ENCODE peak calls at places on chromosomes 7 and 10, in ten cellular contexts. One of them, this sample, is unnamed.

GRCh38 chr7:99489235-99489634 is 10.8 kb downstream of the ZNF394 start:
- DNase-seq in PC-3: no peak
- DNase-seq in SW 1271: no peak
- DNase-seq in stomach: no peak
- DNase-seq in NB4: peak
- DNase-seq in ovary: no peak
- DNase-seq in dermis blood vessel endothelial cell: no peak
- DNase-seq in mucosa of gallbladder: no peak
- DNase-seq in progenitor cell of endocrine pancreas: no peak
- DNase-seq in body of pancreas: no peak
- DNase-seq in this sample: no peak

GRCh38 chr10:24951201-24952145 is 933 bp downstream of the PRTFDC1 start:
- DNase-seq in mucosa of gallbladder: no peak
- DNase-seq in PC-3: no peak
- DNase-seq in NB4: no peak
- DNase-seq in ovary: peak
- DNase-seq in stomach: peak
- DNase-seq in SW 1271: peak
- DNase-seq in dermis blood vessel endothelial cell: peak
- DNase-seq in body of pancreas: peak
- DNase-seq in progenitor cell of endocrine pancreas: no peak
- DNase-seq in this sample: no peak

GRCh38 chr10:23330953-23331352 is 13.6 kb downstream of the C10orf67 start:
- DNase-seq in PC-3: no peak
- DNase-seq in progenitor cell of endocrine pancreas: no peak
- DNase-seq in dermis blood vessel endothelial cell: no peak
- DNase-seq in body of pancreas: no peak
- DNase-seq in NB4: no peak
- DNase-seq in stomach: no peak
- DNase-seq in mucosa of gallbladder: no peak
- DNase-seq in ovary: no peak
- DNase-seq in SW 1271: no peak
- DNase-seq in this sample: no peak

GRCh38 chr10:6920072-6921019 is 340.3 kb upstream of the PRKCQ start:
- DNase-seq in mucosa of gallbladder: peak
- DNase-seq in ovary: peak
- DNase-seq in stomach: peak
- DNase-seq in progenitor cell of endocrine pancreas: peak
- DNase-seq in SW 1271: peak
- DNase-seq in PC-3: peak
- DNase-seq in NB4: peak
- DNase-seq in body of pancreas: peak
- DNase-seq in dermis blood vessel endothelial cell: peak
- DNase-seq in this sample: peak

GRCh38 chr7:13948019-13948781 is 41.3 kb downstream of the ETV1 start:
- DNase-seq in mucosa of gallbladder: no peak
- DNase-seq in progenitor cell of endocrine pancreas: no peak
- DNase-seq in SW 1271: no peak
- DNase-seq in body of pancreas: no peak
- DNase-seq in PC-3: no peak
- DNase-seq in dermis blood vessel endothelial cell: no peak
- DNase-seq in NB4: no peak
- DNase-seq in ovary: no peak
- DNase-seq in stomach: no peak
- DNase-seq in this sample: no peak

GRCh38 chr10:132546567-132547420 is 9.2 kb downstream of the INPP5A start:
- DNase-seq in body of pancreas: peak
- DNase-seq in stomach: peak
- DNase-seq in mucosa of gallbladder: peak
- DNase-seq in PC-3: no peak
- DNase-seq in progenitor cell of endocrine pancreas: no peak
- DNase-seq in NB4: no peak
- DNase-seq in dermis blood vessel endothelial cell: peak
- DNase-seq in ovary: no peak
- DNase-seq in SW 1271: no peak
- DNase-seq in this sample: no peak

GRCh38 chr10:31145986-31146385 is 114.3 kb upstream of the ZNF438 start:
- DNase-seq in SW 1271: no peak
- DNase-seq in stomach: no peak
- DNase-seq in mucosa of gallbladder: no peak
- DNase-seq in PC-3: no peak
- DNase-seq in NB4: no peak
- DNase-seq in progenitor cell of endocrine pancreas: no peak
- DNase-seq in body of pancreas: no peak
- DNase-seq in ovary: no peak
- DNase-seq in dermis blood vessel endothelial cell: no peak
- DNase-seq in this sample: no peak

GRCh38 chr7:115749924-115750323 is 280.6 kb downstream of the TFEC start:
- DNase-seq in stomach: no peak
- DNase-seq in SW 1271: no peak
- DNase-seq in mucosa of gallbladder: no peak
- DNase-seq in NB4: no peak
- DNase-seq in PC-3: no peak
- DNase-seq in progenitor cell of endocrine pancreas: no peak
- DNase-seq in ovary: no peak
- DNase-seq in dermis blood vessel endothelial cell: no peak
- DNase-seq in body of pancreas: peak
- DNase-seq in this sample: no peak

GRCh38 chr7:92644406-92645113 is 54.4 kb upstream of the FAM133B start:
- DNase-seq in stomach: no peak
- DNase-seq in progenitor cell of endocrine pancreas: no peak
- DNase-seq in NB4: no peak
- DNase-seq in SW 1271: no peak
- DNase-seq in ovary: no peak
- DNase-seq in body of pancreas: no peak
- DNase-seq in PC-3: no peak
- DNase-seq in mucosa of gallbladder: no peak
- DNase-seq in dermis blood vessel endothelial cell: peak
- DNase-seq in this sample: no peak

GRCh38 chr10:35167342-35167741 is 40.7 kb downstream of the CREM start:
- DNase-seq in NB4: no peak
- DNase-seq in progenitor cell of endocrine pancreas: no peak
- DNase-seq in dermis blood vessel endothelial cell: no peak
- DNase-seq in stomach: no peak
- DNase-seq in SW 1271: no peak
- DNase-seq in ovary: no peak
- DNase-seq in mucosa of gallbladder: no peak
- DNase-seq in PC-3: no peak
- DNase-seq in body of pancreas: no peak
- DNase-seq in this sample: no peak

GRCh38 chr10:132744839-132745238 is 41.1 kb downstream of the NKX6-2 start:
- DNase-seq in PC-3: no peak
- DNase-seq in body of pancreas: no peak
- DNase-seq in NB4: no peak
- DNase-seq in stomach: no peak
- DNase-seq in dermis blood vessel endothelial cell: no peak
- DNase-seq in progenitor cell of endocrine pancreas: no peak
- DNase-seq in mucosa of gallbladder: no peak
- DNase-seq in ovary: no peak
- DNase-seq in SW 1271: no peak
- DNase-seq in this sample: no peak

GRCh38 chr7:3106353-3106752 is 62.7 kb upstream of the CARD11 start:
- DNase-seq in progenitor cell of endocrine pancreas: no peak
- DNase-seq in body of pancreas: peak
- DNase-seq in SW 1271: no peak
- DNase-seq in ovary: no peak
- DNase-seq in mucosa of gallbladder: no peak
- DNase-seq in PC-3: peak
- DNase-seq in NB4: no peak
- DNase-seq in stomach: peak
- DNase-seq in dermis blood vessel endothelial cell: no peak
- DNase-seq in this sample: no peak

GRCh38 chr7:154794147-154794780 is 208.7 kb downstream of the PAXIP1 start:
- DNase-seq in PC-3: peak
- DNase-seq in progenitor cell of endocrine pancreas: peak
- DNase-seq in ovary: no peak
- DNase-seq in SW 1271: no peak
- DNase-seq in dermis blood vessel endothelial cell: no peak
- DNase-seq in body of pancreas: peak
- DNase-seq in mucosa of gallbladder: peak
- DNase-seq in NB4: no peak
- DNase-seq in stomach: peak
- DNase-seq in this sample: no peak

GRCh38 chr10:74208081-74208480 is 57.1 kb downstream of the ADK start:
- DNase-seq in SW 1271: no peak
- DNase-seq in dermis blood vessel endothelial cell: no peak
- DNase-seq in stomach: peak
- DNase-seq in progenitor cell of endocrine pancreas: no peak
- DNase-seq in ovary: no peak
- DNase-seq in mucosa of gallbladder: no peak
- DNase-seq in PC-3: peak
- DNase-seq in NB4: no peak
- DNase-seq in body of pancreas: peak
- DNase-seq in this sample: no peak

GRCh38 chr7:108347616-108348015 is 108.6 kb downstream of the NRCAM start:
- DNase-seq in SW 1271: no peak
- DNase-seq in mucosa of gallbladder: no peak
- DNase-seq in progenitor cell of endocrine pancreas: peak
- DNase-seq in dermis blood vessel endothelial cell: peak
- DNase-seq in body of pancreas: no peak
- DNase-seq in PC-3: peak
- DNase-seq in stomach: no peak
- DNase-seq in NB4: peak
- DNase-seq in ovary: no peak
- DNase-seq in this sample: no peak